ENCODE peak calls at places on chromosomes 7 and 10, in six cellular contexts. O, N, D, B, Q and C are unnamed samples.
A peak's percentile ranks its signal among the peaks of the same experiment; 100 is the strongest.

GRCh38 chr7:83655951-83656556 is 7.1 kb upstream of the SEMA3E start:
- DNase-seq in D (no peak), B (no peak), O (peak; percentile 51), Q (no peak), N (no peak), C (no peak)

GRCh38 chr10:43045631-43046287 is 31.1 kb upstream of the RET start:
- DNase-seq in N (no peak), O (no peak), D (peak; percentile 11), Q (no peak), B (no peak), C (peak; percentile 63)

GRCh38 chr7:877312-878232 is 1.2 kb downstream of the GET4 start:
- DNase-seq in N (peak; percentile 70), B (no peak), D (no peak), Q (peak; percentile 32), O (no peak), C (peak; percentile 54)

GRCh38 chr7:50068026-50068425 is 25.0 kb downstream of the ZPBP start:
- DNase-seq in O (no peak), B (no peak), N (no peak), Q (no peak), D (no peak), C (no peak)

GRCh38 chr7:149621776-149622175 is 124.2 kb upstream of the ZNF746 start:
- DNase-seq in D (no peak), O (no peak), Q (no peak), N (no peak), B (peak; percentile 50), C (no peak)

GRCh38 chr10:75186310-75186709 is 24.3 kb upstream of the VDAC2 start:
- DNase-seq in B (no peak), Q (no peak), D (no peak), N (no peak), O (no peak), C (no peak)

GRCh38 chr10:43229208-43230061 is 37.4 kb downstream of the RASGEF1A start:
- DNase-seq in O (peak; percentile 56), B (peak; percentile 10), D (peak; percentile 46), Q (no peak), N (peak; percentile 72), C (peak; percentile 74)

GRCh38 chr7:143415696-143416095 is 7.0 kb upstream of the EPHA1 start:
- DNase-seq in D (no peak), Q (no peak), N (no peak), O (no peak), B (no peak), C (no peak)

GRCh38 chr10:77301305-77301730 is 336.3 kb downstream of the KCNMA1 start:
- DNase-seq in O (no peak), B (no peak), Q (no peak), N (no peak), D (no peak), C (no peak)

GRCh38 chr10:127115086-127115485 is 81.3 kb downstream of the INSYN2A start:
- DNase-seq in N (no peak), O (no peak), B (no peak), D (no peak), Q (no peak), C (no peak)

GRCh38 chr7:121456785-121457359 is 60.8 kb upstream of the FAM3C start:
- DNase-seq in N (no peak), Q (no peak), D (no peak), O (no peak), B (no peak), C (no peak)

GRCh38 chr10:86653379-86653778 is 968 bp upstream of the OPN4 start:
- DNase-seq in D (no peak), O (no peak), Q (no peak), B (no peak), N (no peak), C (peak; percentile 9)

GRCh38 chr10:123160311-123160980 is 6.2 kb downstream of the BUB3 start:
- DNase-seq in Q (no peak), B (peak; percentile 76), N (no peak), D (no peak), O (no peak), C (no peak)

GRCh38 chr10:34150103-34150502 is 665.0 kb downstream of the PARD3 start:
- DNase-seq in B (no peak), D (no peak), N (no peak), O (no peak), Q (no peak), C (no peak)

GRCh38 chr7:135690566-135690965 is 28.3 kb downstream of the STMP1 start:
- DNase-seq in B (no peak), D (no peak), Q (no peak), N (no peak), O (no peak), C (no peak)

GRCh38 chr7:137692399-137692798 is 154.4 kb downstream of the DGKI start:
- DNase-seq in D (no peak), O (no peak), Q (no peak), N (no peak), B (no peak), C (no peak)

GRCh38 chr7:154907651-154908620 is 95.0 kb downstream of the PAXIP1 start:
- DNase-seq in O (no peak), B (no peak), N (no peak), D (no peak), Q (no peak), C (no peak)

GRCh38 chr10:129375171-129375570 is 91.9 kb upstream of the MGMT start:
- DNase-seq in D (no peak), B (no peak), Q (no peak), N (no peak), O (no peak), C (no peak)

GRCh38 chr7:129078455-129078854 is 23.5 kb upstream of the TNPO3 start:
- DNase-seq in Q (no peak), D (no peak), B (no peak), O (no peak), N (no peak), C (no peak)

GRCh38 chr10:102614888-102615287 is 29.4 kb upstream of the TRIM8 start:
- DNase-seq in B (no peak), N (no peak), Q (no peak), O (no peak), D (no peak), C (no peak)

GRCh38 chr7:156527458-156527890 is 113.1 kb upstream of the RNF32 start:
- DNase-seq in D (no peak), B (no peak), Q (no peak), O (no peak), N (no peak), C (no peak)
- H3K27ac ChIP-seq in D (no peak overlapping the region), B (no peak overlapping the region), Q (no peak overlapping the region), O (no peak overlapping the region), N (no peak overlapping the region), C (no peak overlapping the region)

GRCh38 chr7:131194070-131194865 is 133.4 kb upstream of the MKLN1 start:
- DNase-seq in N (no peak), B (no peak), D (no peak), O (no peak), Q (no peak), C (no peak)
- H3K27ac ChIP-seq in N (no peak overlapping the region), B (no peak overlapping the region), D (no peak overlapping the region), O (no peak overlapping the region), Q (no peak overlapping the region), C (no peak overlapping the region)

GRCh38 chr10:15333909-15334649 is 37.0 kb downstream of the FAM171A1 start:
- DNase-seq in O (no peak), B (no peak), Q (no peak), D (no peak), N (no peak), C (no peak)
- H3K27ac ChIP-seq in O (no peak overlapping the region), B (no peak overlapping the region), Q (no peak overlapping the region), D (no peak overlapping the region), N (no peak overlapping the region), C (no peak overlapping the region)

GRCh38 chr7:47636111-47636692 is 54.3 kb upstream of the TNS3 start:
- DNase-seq in O (no peak), B (no peak), D (no peak), Q (no peak), N (no peak), C (no peak)

GRCh38 chr7:47638679-47639306 is 56.9 kb upstream of the TNS3 start:
- DNase-seq in Q (no peak), N (no peak), D (no peak), B (no peak), O (no peak), C (no peak)

GRCh38 chr7:47640215-47640739 is 58.4 kb upstream of the TNS3 start:
- DNase-seq in B (no peak), O (no peak), D (no peak), N (no peak), Q (no peak), C (no peak)

GRCh38 chr7:47636693-47637175 is 54.8 kb upstream of the TNS3 start:
- DNase-seq in Q (no peak), O (peak; percentile 25), B (no peak), D (no peak), N (no peak), C (no peak)

GRCh38 chr7:47639495-47640110 is 57.7 kb upstream of the TNS3 start:
- DNase-seq in D (no peak), O (no peak), B (no peak), Q (no peak), N (no peak), C (no peak)
- H3K27ac ChIP-seq in D (no peak overlapping the region), O (no peak overlapping the region), B (no peak overlapping the region), Q (no peak overlapping the region), N (no peak overlapping the region), C (no peak overlapping the region)

GRCh38 chr10:119274519-119275045 is 67.2 kb downstream of the GRK5 start:
- DNase-seq in O (no peak), D (no peak), Q (no peak), B (no peak), N (no peak), C (peak; percentile 39)
- H3K27ac ChIP-seq in O (no peak overlapping the region), D (no peak overlapping the region), Q (peak overlapping the region; percentile 33), B (no peak overlapping the region), N (peak overlapping the region; percentile 57), C (peak overlapping the region; percentile 82)

GRCh38 chr10:4397337-4397736 is 428.7 kb upstream of the AKR1E2 start:
- DNase-seq in B (no peak), N (no peak), O (no peak), Q (no peak), D (no peak), C (no peak)

GRCh38 chr10:4399571-4399970 is 426.4 kb upstream of the AKR1E2 start:
- DNase-seq in O (no peak), B (no peak), D (no peak), Q (no peak), N (no peak), C (no peak)

GRCh38 chr10:4398602-4399001 is 427.4 kb upstream of the AKR1E2 start:
- DNase-seq in O (no peak), B (no peak), Q (no peak), N (no peak), D (no peak), C (no peak)

GRCh38 chr10:4396401-4397283 is 429.4 kb upstream of the AKR1E2 start:
- DNase-seq in B (no peak), Q (no peak), D (no peak), N (no peak), O (no peak), C (no peak)

GRCh38 chr10:4395731-4396130 is 430.3 kb upstream of the AKR1E2 start:
- DNase-seq in D (no peak), B (no peak), Q (no peak), O (no peak), N (no peak), C (no peak)
- H3K27ac ChIP-seq in D (no peak overlapping the region), B (no peak overlapping the region), Q (no peak overlapping the region), O (no peak overlapping the region), N (no peak overlapping the region), C (no peak overlapping the region)